ENCODE peak calls at places on chromosomes 11 and 22, in four cellular contexts. P, K, O and V are unnamed samples.

GRCh38 chr11:35721576-35722341 is 59.2 kb downstream of the TRIM44 start:
- DNase-seq in P (no peak), K (no peak), O (no peak), V (no peak)

GRCh38 chr11:2768471-2769408 is 68.9 kb upstream of the KCNQ1OT1 start:
- DNase-seq in P (peak; percentile 63), K (no peak), O (no peak), V (no peak)

GRCh38 chr11:110000045-110000502 is 93.1 kb upstream of the ZC3H12C start:
- DNase-seq in P (peak; percentile 48), K (no peak), O (no peak), V (peak; percentile 92)

GRCh38 chr22:33605201-33605600 is 315.1 kb downstream of the LARGE1 start:
- DNase-seq in P (no peak), K (no peak), O (no peak), V (no peak)

GRCh38 chr11:14644396-14645246 is 1.0 kb downstream of the PDE3B start:
- DNase-seq in P (peak; percentile 60), K (peak; percentile 45), O (no peak), V (no peak)

GRCh38 chr11:66316849-66317251 is at the start of gene CD248:
- DNase-seq in P (no peak), K (no peak), O (no peak), V (no peak)

GRCh38 chr22:39234867-39235687 is 9.7 kb downstream of the PDGFB start:
- DNase-seq in P (no peak), K (no peak), O (no peak), V (no peak)

GRCh38 chr11:125588505-125588904 is 4.1 kb upstream of the STT3A start:
- DNase-seq in P (peak; percentile 39), K (no peak), O (no peak), V (no peak)

GRCh38 chr22:31475778-31476177 is 13.9 kb downstream of the EIF4ENIF1 start:
- DNase-seq in P (no peak), K (no peak), O (no peak), V (no peak)

GRCh38 chr11:100863080-100863581 is 176.0 kb downstream of the ARHGAP42 start:
- DNase-seq in P (peak; percentile 90), K (no peak), O (no peak), V (peak; percentile 49)

GRCh38 chr11:108886608-108887007 is 221.7 kb downstream of the DDX10 start:
- DNase-seq in P (no peak), K (no peak), O (no peak), V (no peak)

GRCh38 chr11:7564803-7565202 is 51.0 kb downstream of the PPFIBP2 start:
- DNase-seq in P (no peak), K (no peak), O (no peak), V (no peak)

GRCh38 chr11:41786087-41786486 is 326.6 kb upstream of the LRRC4C start:
- DNase-seq in P (no peak), K (no peak), O (no peak), V (no peak)

GRCh38 chr11:70176940-70177689 is 26.0 kb upstream of the FADD start:
- DNase-seq in P (peak; percentile 70), K (peak; percentile 13), O (peak; percentile 27), V (no peak)

GRCh38 chr22:47165338-47165931 is 403.0 kb downstream of the TBC1D22A start:
- DNase-seq in P (no peak), K (no peak), O (no peak), V (no peak)

GRCh38 chr11:2741377-2742131 is 41.8 kb upstream of the KCNQ1OT1 start:
- DNase-seq in P (peak; percentile 47), K (no peak), O (no peak), V (no peak)

GRCh38 chr11:68263444-68264035 is 8.2 kb downstream of the C11orf24 start:
- DNase-seq in P (no peak), K (no peak), O (no peak), V (no peak)

GRCh38 chr11:67632175-67632981 is 2.6 kb upstream of the NUDT8 start:
- DNase-seq in P (no peak), K (peak; percentile 71), O (no peak), V (no peak)

GRCh38 chr11:8735094-8735493 is 52.5 kb downstream of the RPL27A start:
- DNase-seq in P (no peak), K (no peak), O (no peak), V (no peak)

GRCh38 chr11:95915051-95915450 is 8.9 kb downstream of the MTMR2 start:
- DNase-seq in P (no peak), K (no peak), O (no peak), V (no peak)

GRCh38 chr11:120090411-120090810 is 47.5 kb downstream of the TRIM29 start:
- DNase-seq in P (no peak), K (no peak), O (no peak), V (no peak)

GRCh38 chr22:48096846-48097665 is 1334.6 kb downstream of the TBC1D22A start:
- DNase-seq in P (no peak), K (no peak), O (no peak), V (no peak)

GRCh38 chr22:42229455-42230149 is 40.9 kb downstream of the TCF20 start:
- DNase-seq in P (no peak), K (no peak), O (no peak), V (no peak)

GRCh38 chr11:80473562-80473961 is 1032.7 kb upstream of the TENM4 start:
- DNase-seq in P (no peak), K (no peak), O (no peak), V (peak; percentile 3)

GRCh38 chr11:11230802-11231562 is 122.1 kb downstream of the CSNK2A3 start:
- DNase-seq in P (peak; percentile 35), K (peak; percentile 4), O (no peak), V (peak; percentile 59)

GRCh38 chr11:63099555-63099954 is 44.5 kb downstream of the SLC22A24 start:
- DNase-seq in P (peak; percentile 3), K (no peak), O (no peak), V (no peak)

GRCh38 chr11:77346906-77347603 is 45.6 kb upstream of the GDPD4 start:
- DNase-seq in P (no peak), K (no peak), O (no peak), V (no peak)

GRCh38 chr11:130042093-130042591 is 27.6 kb upstream of the APLP2 start:
- DNase-seq in P (peak; percentile 58), K (peak; percentile 85), O (no peak), V (no peak)

GRCh38 chr11:117560786-117561530 is 233.3 kb downstream of the CEP164 start:
- DNase-seq in P (no peak), K (no peak), O (no peak), V (no peak)

GRCh38 chr22:25212337-25212736 is 7.1 kb upstream of the CRYBB2 start:
- DNase-seq in P (peak; percentile 2), K (no peak), O (no peak), V (no peak)

GRCh38 chr11:30015725-30016449 is 943 bp downstream of the KCNA4 start:
- DNase-seq in P (no peak), K (no peak), O (no peak), V (no peak)

GRCh38 chr22:35930933-35931332 is 97.7 kb downstream of the RBFOX2 start:
- DNase-seq in P (peak; percentile 64), K (peak; percentile 78), O (no peak), V (peak; percentile 24)

GRCh38 chr11:107736546-107736945 is 24.7 kb upstream of the SLN start:
- DNase-seq in P (no peak), K (no peak), O (no peak), V (no peak)

GRCh38 chr22:39439170-39439569 is 17.6 kb upstream of the MGAT3 start:
- DNase-seq in P (peak; percentile 55), K (peak; percentile 25), O (no peak), V (no peak)

GRCh38 chr11:125245299-125245698 is 80.7 kb downstream of the PKNOX2 start:
- DNase-seq in P (no peak), K (no peak), O (no peak), V (no peak)

GRCh38 chr22:50184004-50184461 is 1.7 kb upstream of the TRABD start:
- DNase-seq in P (peak; percentile 36), K (peak; percentile 55), O (no peak), V (no peak)
- TF ChIP-seq GABPA in P (no peak), K (no peak), O (no peak), V (no peak)

DNA sequence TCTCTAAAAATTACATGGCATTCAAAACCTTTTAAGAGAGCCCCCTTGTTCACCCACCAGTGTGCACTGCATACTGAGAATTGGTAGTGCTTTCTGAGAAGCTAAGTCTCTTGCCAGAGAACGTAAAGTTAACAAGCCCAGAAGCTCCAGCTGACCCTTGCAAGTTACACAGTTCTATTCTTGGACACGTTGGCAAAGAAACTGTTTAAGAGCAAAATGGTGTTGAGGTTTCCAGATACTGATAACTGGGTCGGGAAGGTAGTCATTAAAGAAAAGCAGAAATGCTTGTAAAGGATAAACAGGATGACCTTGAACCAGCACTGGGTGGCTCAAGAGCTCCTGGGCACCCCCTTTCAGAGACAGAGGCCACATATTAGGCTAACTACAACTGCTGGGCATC is 284.8 kb downstream of the CADM1 start:
- DNase-seq in P (no peak), K (no peak), O (no peak), V (no peak)
- TF ChIP-seq ATF3 in P (no peak), K (no peak), O (no peak), V (no peak)

DNA sequence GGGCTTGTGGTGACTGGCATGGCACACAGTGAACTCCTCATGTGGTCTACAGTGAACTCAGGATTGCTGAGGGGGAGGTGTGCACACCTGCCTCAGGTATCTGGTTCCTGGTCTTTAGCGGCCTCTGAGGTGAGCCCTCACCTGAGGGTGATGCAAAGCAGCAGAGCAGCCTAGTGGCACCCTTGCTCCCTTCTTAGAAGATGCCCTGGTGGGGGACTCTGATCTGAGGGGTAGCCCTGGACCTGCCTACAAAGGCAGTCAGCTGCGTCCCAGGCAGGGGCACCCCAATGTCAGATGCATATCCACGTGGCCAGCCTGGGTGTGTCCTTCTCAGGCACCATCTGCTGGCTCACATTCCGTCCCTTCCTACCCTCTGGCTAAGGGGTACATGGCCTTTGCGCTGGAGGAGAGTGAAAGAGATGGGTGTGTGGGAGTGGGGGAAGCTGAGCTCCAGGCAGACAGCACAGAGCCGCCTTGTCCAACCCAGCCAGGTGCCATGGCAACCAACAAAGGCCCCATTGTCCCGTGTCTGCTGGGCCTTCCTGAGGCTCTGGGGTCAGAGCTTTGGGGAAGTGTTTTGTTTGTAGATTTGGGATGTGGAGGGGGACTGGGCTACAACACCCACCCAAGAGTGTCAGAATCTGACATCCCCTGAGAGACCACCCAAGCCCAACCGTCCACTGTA is 5.8 kb downstream of the PLEKHB1 start:
- DNase-seq in P (no peak), K (peak; percentile 97), O (no peak), V (no peak)
- TF ChIP-seq GABPA in P (no peak), K (no peak), O (no peak), V (no peak)

DNA sequence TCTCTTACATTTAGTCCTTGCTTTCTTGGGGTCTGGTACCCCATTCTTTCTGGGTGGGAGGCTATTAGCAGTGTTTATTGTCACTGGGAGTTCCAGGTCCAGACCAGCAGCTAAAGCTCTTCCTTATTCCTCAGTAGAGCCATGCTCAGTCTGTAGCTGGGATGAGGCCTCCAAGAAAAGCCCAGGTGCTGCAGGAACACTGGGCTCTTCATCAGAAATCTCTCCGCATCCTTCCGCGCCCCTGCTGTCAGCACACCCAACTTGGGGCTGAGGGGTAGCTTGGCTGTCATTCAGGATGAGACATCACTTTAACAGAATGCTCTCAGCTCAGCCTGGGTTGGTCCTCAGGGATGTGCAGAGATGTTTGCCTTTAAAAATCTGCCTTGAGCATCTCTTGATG is 97.5 kb downstream of the GRAMD1B start:
- DNase-seq in P (no peak), K (no peak), O (no peak), V (no peak)
- TF ChIP-seq ATF3 in P (no peak), K (no peak), O (no peak), V (no peak)

DNA sequence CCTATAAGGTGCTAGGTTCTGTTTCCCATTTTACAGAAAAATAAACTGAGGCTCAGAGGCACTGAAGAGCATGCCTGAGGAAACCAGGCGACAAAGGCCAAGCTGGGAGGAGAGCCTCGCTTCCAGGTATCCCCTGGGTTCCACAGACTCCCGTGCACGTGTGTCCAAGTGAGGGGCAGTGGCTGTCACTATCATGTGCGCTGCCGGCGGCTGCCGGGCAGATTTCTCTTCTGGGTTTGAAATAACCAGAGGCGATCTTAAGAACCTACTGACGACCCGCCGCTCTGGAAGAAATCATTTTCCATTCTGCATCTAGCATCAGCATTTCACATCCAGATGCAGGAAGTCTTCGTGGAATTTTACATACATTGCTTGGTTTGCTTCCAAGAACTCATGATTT is 28.5 kb downstream of the ARHGAP8 start:
- DNase-seq in P (no peak), K (no peak), O (no peak), V (no peak)
- TF ChIP-seq GABPA in P (no peak), K (no peak), O (no peak), V (no peak)